ENCODE peak calls at places on chromosomes 5 and 9, in five cellular contexts. N is left ventricle myocardium inferior, F is WERI-Rb-1, Y is HFFc6, X is GM23338. E is an unnamed sample.

GRCh38 chr9:21810881-21811280 is 8.4 kb downstream of the MTAP start:
- DNase-seq in Y (no peak), F (no peak), N (peak; percentile 35), X (no peak), E (no peak)

GRCh38 chr9:1238407-1238806 is 188.2 kb downstream of the DMRT2 start:
- DNase-seq in N (no peak), Y (no peak), X (no peak), F (no peak), E (no peak)

GRCh38 chr9:19286634-19287188 is 56.2 kb downstream of the DENND4C start:
- DNase-seq in F (no peak), X (no peak), Y (no peak), N (no peak), E (no peak)

GRCh38 chr5:175797521-175798038 is 73.8 kb upstream of the CPLX2 start:
- DNase-seq in Y (no peak), N (no peak), F (peak; percentile 99), X (peak; percentile 80), E (no peak)

GRCh38 chr9:15390200-15390599 is 32.5 kb upstream of the SNAPC3 start:
- DNase-seq in X (no peak), Y (no peak), N (no peak), F (no peak), E (no peak)

GRCh38 chr9:89604463-89605180 is at the start of gene GADD45G:
- DNase-seq in F (peak; percentile 95), N (peak; percentile 91), X (peak; percentile 98), Y (peak; percentile 57), E (peak; percentile 92)

GRCh38 chr9:131111186-131111853 is 14.1 kb upstream of the NUP214 start:
- DNase-seq in F (no peak), N (no peak), Y (peak; percentile 28), X (peak; percentile 36), E (no peak)

GRCh38 chr9:78575041-78575440 is 278.1 kb downstream of the PSAT1 start:
- DNase-seq in F (no peak), N (no peak), Y (no peak), X (no peak), E (no peak)

GRCh38 chr9:27184556-27185351 is 75.7 kb downstream of the TEK start:
- DNase-seq in F (no peak), Y (peak; percentile 66), X (no peak), N (no peak), E (no peak)

GRCh38 chr5:83654427-83654994 is 66.1 kb downstream of the HAPLN1 start:
- DNase-seq in N (no peak), F (no peak), X (no peak), Y (no peak), E (no peak)

GRCh38 chr5:39716532-39716971 is 291.8 kb upstream of the DAB2 start:
- DNase-seq in Y (peak; percentile 29), F (peak; percentile 78), X (peak; percentile 81), N (no peak), E (no peak)

GRCh38 chr5:171667341-171668096 is 118.1 kb upstream of the SMIM23 start:
- DNase-seq in Y (no peak), N (peak; percentile 60), X (peak; percentile 91), F (no peak), E (no peak)

GRCh38 chr5:54874337-54875021 is 110.9 kb downstream of the ESM1 start:
- DNase-seq in X (no peak), F (no peak), Y (no peak), N (no peak), E (no peak)

GRCh38 chr9:87678650-87679355 is 47.1 kb upstream of the CTSL start:
- DNase-seq in N (peak; percentile 41), X (peak; percentile 86), F (peak; percentile 67), Y (peak; percentile 64), E (peak; percentile 69)

GRCh38 chr5:10333154-10334006 is 20.1 kb upstream of the MARCHF6 start:
- DNase-seq in X (peak; percentile 75), F (no peak), N (peak; percentile 52), Y (no peak), E (no peak)

GRCh38 chr5:12911156-12911555 is 1006.9 kb upstream of the CTNND2 start:
- DNase-seq in X (no peak), F (no peak), N (no peak), Y (no peak), E (no peak)

GRCh38 chr5:172454355-172455086 is at the start of gene SH3PXD2B:
- DNase-seq in F (peak; percentile 73), Y (peak; percentile 30), N (peak; percentile 72), X (peak; percentile 86), E (no peak)

GRCh38 chr9:134688231-134688630 is 46.6 kb downstream of the COL5A1 start:
- DNase-seq in F (no peak), X (no peak), N (no peak), Y (no peak), E (no peak)

GRCh38 chr5:174411513-174411819 is 312.9 kb upstream of the MSX2 start:
- DNase-seq in F (no peak), X (no peak), Y (no peak), N (no peak), E (no peak)

GRCh38 chr5:152542741-152543140 is 137.7 kb upstream of the NMUR2 start:
- DNase-seq in Y (peak; percentile 2), N (no peak), F (no peak), X (peak; percentile 80), E (no peak)

GRCh38 chr9:90300901-90301688 is 341.5 kb downstream of the DIRAS2 start:
- DNase-seq in Y (peak; percentile 75), F (peak; percentile 35), N (peak; percentile 17), X (no peak), E (no peak)

GRCh38 chr5:160269017-160269416 is 39.7 kb downstream of the FABP6 start:
- DNase-seq in Y (peak; percentile 43), N (peak; percentile 90), F (no peak), X (no peak), E (peak; percentile 80)

GRCh38 chr5:102451082-102451481 is 47.7 kb downstream of the SLCO6A1 start:
- DNase-seq in N (no peak), F (no peak), Y (no peak), X (no peak), E (no peak)

GRCh38 chr5:102453716-102454115 is 45.1 kb downstream of the SLCO6A1 start:
- DNase-seq in F (no peak), Y (no peak), X (no peak), N (no peak), E (no peak)

GRCh38 chr5:102450313-102450990 is 48.3 kb downstream of the SLCO6A1 start:
- DNase-seq in Y (no peak), F (no peak), X (peak; percentile 76), N (no peak), E (no peak)
- TF ChIP-seq CTCF in Y (no peak), F (peak; percentile 58), X (peak; percentile 82), N (no peak), E (no peak)

DNA sequence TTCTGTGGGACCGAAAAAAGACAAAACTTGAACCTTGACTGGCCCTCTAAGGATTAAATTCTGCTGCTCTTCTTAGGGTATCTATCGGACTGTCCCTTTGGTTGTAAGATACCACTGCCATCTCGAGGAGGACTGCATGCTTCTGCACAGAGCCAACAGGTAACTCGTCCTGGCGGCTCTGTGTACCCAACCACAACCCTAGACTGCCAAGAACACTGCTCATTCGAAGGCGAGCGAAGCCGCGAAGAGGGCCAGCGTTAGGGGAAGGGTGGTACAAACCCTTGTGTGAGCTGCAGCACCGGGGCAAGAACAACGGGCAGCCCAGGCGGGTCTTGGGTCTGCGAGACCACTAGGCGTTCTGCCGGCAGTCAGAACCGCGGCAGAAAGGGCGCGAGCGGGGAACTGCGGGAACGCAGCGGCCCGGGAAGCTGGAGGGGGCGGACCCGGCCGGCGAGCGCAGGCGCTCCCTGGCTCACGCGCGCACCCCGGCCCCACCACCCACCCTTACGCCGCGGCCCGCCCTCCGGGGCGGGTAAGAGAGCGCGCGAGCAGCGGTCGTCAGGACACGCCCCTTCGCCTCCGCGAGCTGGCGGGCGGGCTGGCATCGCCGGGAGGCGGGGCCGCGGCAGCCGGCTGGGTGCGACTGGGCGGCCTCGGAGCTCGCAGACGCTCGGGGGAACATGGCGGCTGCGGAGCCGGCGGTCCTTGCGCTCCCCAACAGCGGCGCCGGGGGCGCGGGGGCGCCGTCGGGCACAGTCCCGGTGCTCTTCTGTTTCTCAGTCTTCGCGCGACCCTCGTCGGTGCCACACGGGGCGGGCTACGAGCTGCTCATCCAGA is at the start of gene ISOC1:
- DNase-seq in F (peak; percentile 94), N (peak; percentile 93), Y (peak; percentile 82), X (peak; percentile 92), E (peak; percentile 90)
- TF ChIP-seq CTCF in F (peak; percentile 47), N (no peak), Y (peak; percentile 27), X (peak; percentile 34), E (no peak)

GRCh38 chr5:3104446-3105047 is 353.1 kb upstream of the IRX2 start:
- DNase-seq in N (no peak), X (no peak), Y (no peak), F (no peak), E (no peak)
- TF ChIP-seq CTCF in N (no peak), X (no peak), Y (no peak), F (no peak), E (no peak)

GRCh38 chr9:214488-215448 is at the start of gene DOCK8:
- DNase-seq in F (no peak), X (peak; percentile 87), N (peak; percentile 68), Y (no peak), E (no peak)
- TF ChIP-seq CTCF in F (no peak), X (peak; percentile 58), N (peak; percentile 46), Y (no peak), E (no peak)

DNA sequence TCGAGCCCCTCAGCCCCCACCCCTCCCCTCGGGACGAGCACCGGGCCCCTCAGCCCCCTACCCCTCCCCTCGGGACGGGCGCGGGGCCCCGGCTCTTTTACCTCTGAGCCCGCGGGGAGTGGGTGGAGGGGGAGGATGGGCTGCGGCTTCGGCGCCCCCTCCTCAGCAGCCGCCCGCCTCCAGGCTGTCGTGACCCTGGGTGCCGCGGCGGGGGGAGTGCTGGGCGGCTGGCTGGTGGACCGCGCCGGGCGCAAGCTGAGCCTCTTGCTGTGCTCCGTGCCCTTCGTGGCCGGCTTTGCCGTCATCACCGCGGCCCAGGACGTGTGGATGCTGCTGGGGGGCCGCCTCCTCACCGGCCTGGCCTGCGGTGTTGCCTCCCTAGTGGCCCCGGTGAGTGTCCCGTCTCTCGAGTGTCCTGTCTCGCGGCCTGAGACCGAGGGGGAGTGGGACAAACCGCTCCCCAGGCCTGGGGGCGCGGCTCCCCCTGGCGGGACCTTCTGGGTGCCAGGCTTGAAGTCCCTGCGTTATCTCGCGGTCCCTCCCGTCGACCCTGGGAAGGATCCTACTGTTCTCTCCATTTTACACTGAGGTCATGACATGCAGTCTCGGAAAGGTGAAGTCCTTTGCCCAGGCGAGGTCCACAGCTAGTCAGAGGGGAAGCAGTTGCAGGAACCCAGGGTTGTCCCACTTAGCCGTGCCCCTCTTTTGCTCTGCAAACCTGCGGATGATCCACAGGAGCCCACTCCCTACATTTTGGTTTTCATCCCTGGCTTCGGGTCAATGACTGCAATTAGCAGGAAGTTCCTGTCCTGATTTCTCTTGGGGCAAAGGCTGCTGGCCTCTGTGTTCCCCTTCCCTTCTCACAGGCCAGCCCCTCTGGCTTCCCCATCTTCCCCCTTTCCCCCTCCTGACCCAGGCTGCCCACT is 1.0 kb downstream of the SLC2A8 start:
- DNase-seq in F (peak; percentile 82), X (peak; percentile 64), N (peak; percentile 50), Y (peak; percentile 12), E (no peak)
- TF ChIP-seq CTCF in F (peak; percentile 92), X (peak; percentile 74), N (peak; percentile 60), Y (peak; percentile 68), E (peak; percentile 19)

DNA sequence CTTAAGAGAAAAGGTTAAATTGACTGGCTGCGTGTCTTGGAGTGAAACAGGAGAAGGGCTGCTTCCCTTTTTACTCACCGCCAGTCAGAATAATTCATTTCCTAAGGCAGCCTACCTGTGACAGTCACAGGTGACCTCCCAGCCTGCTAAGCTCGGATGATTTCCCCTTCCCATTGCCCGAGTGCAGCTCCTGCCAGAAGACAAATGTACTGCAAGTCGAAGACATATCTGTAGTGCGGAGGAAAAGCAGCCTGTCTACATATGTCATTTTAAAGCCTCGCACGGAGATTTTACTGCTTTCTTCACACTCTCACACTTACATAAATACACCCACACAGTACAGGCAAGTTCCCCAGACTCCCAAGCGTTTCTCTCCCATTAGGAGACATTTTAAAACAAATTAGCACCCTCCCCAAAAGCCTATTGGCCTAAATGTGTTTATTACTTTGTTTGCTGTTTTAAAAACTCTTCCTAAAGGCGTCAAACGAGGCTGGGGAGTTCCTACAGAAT is 665.7 kb upstream of the ZNF608 start:
- DNase-seq in F (peak; percentile 84), Y (peak; percentile 3), N (no peak), X (peak; percentile 61), E (no peak)
- TF ChIP-seq CTCF in F (peak; percentile 36), Y (no peak), N (no peak), X (peak; percentile 25), E (no peak)